ENCODE peak calls at places on chromosomes 3 and 15, in eight cellular contexts. O is PC-3, Y is heart right ventricle, N is thoracic aorta, W is body of pancreas, H is endodermal cell, S is sigmoid colon, P is psoas muscle. K is an unnamed sample. For H3K36me3, the result is how much of the 10 kb centered on the place peaks cover.

GRCh38 chr3:177420643-177421042 is 223.4 kb upstream of the TBL1XR1 start:
- DNase-seq in O (peak), Y (no peak), N (no peak), W (no peak), H (no peak), S (no peak), P (no peak), K (peak)

GRCh38 chr3:64157150-64158035 is 67.9 kb downstream of the PRICKLE2 start:
- DNase-seq in O (peak), Y (no peak), N (no peak), W (no peak), H (no peak), S (no peak), P (no peak), K (no peak)

GRCh38 chr3:119637679-119638525 is 22.5 kb downstream of the POPDC2 start:
- DNase-seq in O (peak), Y (no peak), N (no peak), W (no peak), H (no peak), S (no peak), P (no peak), K (peak)

GRCh38 chr3:17942856-17943255 is 200.4 kb upstream of the TBC1D5 start:
- DNase-seq in O (peak), Y (no peak), N (no peak), W (no peak), H (no peak), S (no peak), P (no peak), K (no peak)

GRCh38 chr15:81373996-81374395 is at the start of gene TMC3:
- DNase-seq in O (no peak), Y (no peak), N (no peak), W (no peak), H (no peak), S (no peak), P (no peak), K (no peak)

GRCh38 chr3:183262979-183263378 is 9.9 kb downstream of the B3GNT5 start:
- DNase-seq in O (no peak), Y (no peak), N (no peak), W (no peak), H (no peak), S (no peak), P (no peak), K (no peak)

GRCh38 chr15:41562258-41562657 is 3.2 kb downstream of the TYRO3 start:
- DNase-seq in O (no peak), Y (no peak), N (no peak), W (no peak), H (no peak), S (no peak), P (no peak), K (no peak)

GRCh38 chr3:127888564-127889107 is 26.4 kb upstream of the KBTBD12 start:
- DNase-seq in O (no peak), Y (no peak), N (no peak), W (peak), H (no peak), S (no peak), P (peak), K (no peak)

GRCh38 chr3:142987080-142987700 is 14.2 kb upstream of the U2SURP start:
- DNase-seq in O (peak), Y (no peak), N (no peak), W (no peak), H (no peak), S (no peak), P (no peak), K (no peak)

GRCh38 chr15:101011582-101011981 is 92.4 kb downstream of the LRRK1 start:
- DNase-seq in O (no peak), Y (no peak), N (no peak), W (no peak), H (no peak), S (no peak), P (no peak), K (no peak)

GRCh38 chr3:73605861-73606260 is 18.9 kb downstream of the PDZRN3 start:
- DNase-seq in O (no peak), Y (no peak), N (no peak), W (no peak), H (no peak), S (no peak), P (no peak), K (no peak)

GRCh38 chr3:109268181-109268580 is 48.1 kb downstream of the DPPA2 start:
- DNase-seq in O (peak), Y (no peak), N (no peak), W (no peak), H (no peak), S (no peak), P (no peak), K (no peak)

GRCh38 chr15:36882487-36883108 is 217.8 kb downstream of the MEIS2 start:
- DNase-seq in O (peak), Y (no peak), N (no peak), W (no peak), H (peak), S (no peak), P (no peak), K (no peak)

GRCh38 chr15:81133782-81134461 is at the start of gene CFAP161:
- DNase-seq in O (no peak), Y (peak), N (peak), W (peak), H (peak), S (peak), P (peak), K (no peak)

GRCh38 chr3:63990204-63990603 is 33.1 kb downstream of the PSMD6 start:
- DNase-seq in O (no peak), Y (no peak), N (no peak), W (no peak), H (no peak), S (no peak), P (no peak), K (no peak)

GRCh38 chr3:177946515-177946914 is 589.7 kb upstream of the KCNMB2 start:
- DNase-seq in O (no peak), Y (no peak), N (no peak), W (no peak), H (no peak), S (no peak), P (no peak), K (no peak)

GRCh38 chr3:62046326-62046725 is 327.0 kb downstream of the FEZF2 start:
- DNase-seq in O (no peak), Y (no peak), N (no peak), W (no peak), H (no peak), S (no peak), P (no peak), K (no peak)

DNA sequence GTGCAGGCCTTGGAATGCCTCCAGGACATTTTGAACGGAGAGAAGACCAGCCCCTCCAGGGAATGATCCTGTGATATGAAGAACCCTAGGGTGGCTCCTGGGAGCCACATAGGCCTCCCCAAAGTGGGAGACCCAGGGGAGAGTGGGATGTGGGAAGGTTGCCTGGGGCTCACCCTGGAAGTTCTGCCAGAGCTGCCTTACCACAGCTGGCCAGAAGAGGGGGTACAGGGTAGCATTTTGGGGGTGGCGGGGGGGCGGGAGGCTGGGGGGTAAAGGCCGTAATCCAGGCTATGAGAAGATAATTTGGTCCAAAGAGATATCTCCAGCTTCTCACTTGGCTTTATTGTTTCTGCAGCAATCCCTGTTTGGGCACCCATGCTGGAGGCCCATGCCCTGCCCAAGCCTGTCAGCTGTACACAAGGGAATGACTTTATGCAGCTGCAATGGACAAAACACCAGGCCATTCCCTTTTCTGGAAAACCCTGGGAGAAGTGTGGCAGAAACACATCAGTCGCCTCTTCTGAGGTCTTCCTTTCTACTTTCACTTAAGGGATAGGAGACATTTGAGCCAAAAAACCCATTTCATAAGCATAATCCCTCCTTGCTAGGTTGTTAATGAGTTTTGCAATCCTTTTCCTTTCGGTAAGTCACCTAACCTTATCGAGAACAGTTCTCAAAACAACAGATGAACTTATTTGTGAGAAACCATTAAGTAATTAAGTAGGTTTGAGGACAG is 11.0 kb upstream of the MUSTN1 start:
- DNase-seq in O (no peak), Y (no peak), N (no peak), W (no peak), H (peak), S (no peak), P (no peak), K (no peak)
- TF ChIP-seq CTCF in O (peak), Y (peak), N (peak), W (no peak), H (peak), S (peak), P (peak), K (peak)

DNA sequence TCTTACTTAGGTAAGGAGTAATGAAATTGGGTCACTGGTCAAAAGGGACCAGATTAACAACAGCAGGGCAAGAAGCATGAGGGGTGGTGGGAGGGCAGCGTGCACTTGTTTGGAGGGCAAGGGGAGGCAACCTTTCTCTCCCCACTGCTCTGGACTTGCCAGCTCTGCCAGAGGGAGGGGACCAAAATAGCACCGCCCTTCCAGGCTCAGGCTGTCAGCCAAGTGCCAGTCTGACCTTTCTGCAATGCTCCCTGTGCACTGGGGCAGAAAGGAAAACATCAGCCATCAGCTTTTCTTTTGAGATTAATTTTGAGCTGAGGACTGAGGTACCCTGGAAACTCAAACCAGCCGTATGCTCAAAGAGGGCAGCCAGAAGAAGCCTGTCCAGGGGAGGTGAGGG is 4.5 kb upstream of the ULK3 start:
- DNase-seq in O (no peak), Y (peak), N (no peak), W (no peak), H (no peak), S (no peak), P (no peak), K (no peak)
- H3K36me3 ChIP-seq in O (under half), Y (under half), N (under half), W (under half), H (under half), S (under half), P (half or more), K (under half)

GRCh38 chr15:32649336-32649735 is 7.8 kb downstream of the SCG5 start:
- DNase-seq in O (peak), Y (no peak), N (no peak), W (peak), H (peak), S (no peak), P (no peak), K (no peak)
- TF ChIP-seq CTCF in O (peak), Y (no peak), N (no peak), W (peak), H (peak), S (no peak), P (no peak), K (peak)

DNA sequence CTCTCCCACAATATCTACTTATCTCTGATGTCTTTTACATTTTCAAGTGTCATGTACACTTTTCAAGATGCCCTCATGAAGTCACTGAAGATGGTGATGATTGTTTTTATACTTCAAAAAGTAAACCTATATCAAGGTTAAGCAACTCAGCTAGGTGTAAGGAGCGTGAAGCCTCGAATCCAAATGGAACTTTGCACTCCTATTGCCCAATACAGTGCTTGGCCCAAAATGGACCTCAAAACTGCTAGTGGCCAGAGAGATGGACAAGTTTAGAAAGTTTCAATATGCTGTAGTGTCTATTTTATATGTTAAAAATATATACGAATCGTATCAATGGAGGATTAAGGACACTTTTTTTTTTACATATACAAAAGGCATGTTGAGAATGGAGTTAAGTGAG is 167.7 kb downstream of the CHL1 start:
- DNase-seq in O (no peak), Y (no peak), N (no peak), W (no peak), H (no peak), S (no peak), P (no peak), K (no peak)
- H3K36me3 ChIP-seq in O (under half), Y (under half), N (under half), W (under half), H (under half), S (under half), P (under half), K (under half)

GRCh38 chr3:80606073-80606472 is 838.3 kb upstream of the ROBO1 start:
- DNase-seq in O (no peak), Y (no peak), N (no peak), W (no peak), H (no peak), S (no peak), P (no peak), K (no peak)
- TF ChIP-seq CTCF in O (peak), Y (no peak), N (no peak), W (peak), H (peak), S (no peak), P (no peak), K (no peak)

GRCh38 chr15:34158355-34158754 is 51.5 kb downstream of the KATNBL1 start:
- DNase-seq in O (no peak), Y (no peak), N (no peak), W (no peak), H (no peak), S (no peak), P (no peak), K (no peak)

GRCh38 chr15:34155859-34156258 is 54.0 kb downstream of the PGBD4 start:
- DNase-seq in O (no peak), Y (no peak), N (no peak), W (no peak), H (no peak), S (no peak), P (no peak), K (no peak)

GRCh38 chr15:34160735-34161134 is 49.2 kb downstream of the KATNBL1 start:
- DNase-seq in O (no peak), Y (no peak), N (no peak), W (no peak), H (peak), S (no peak), P (no peak), K (no peak)

DNA sequence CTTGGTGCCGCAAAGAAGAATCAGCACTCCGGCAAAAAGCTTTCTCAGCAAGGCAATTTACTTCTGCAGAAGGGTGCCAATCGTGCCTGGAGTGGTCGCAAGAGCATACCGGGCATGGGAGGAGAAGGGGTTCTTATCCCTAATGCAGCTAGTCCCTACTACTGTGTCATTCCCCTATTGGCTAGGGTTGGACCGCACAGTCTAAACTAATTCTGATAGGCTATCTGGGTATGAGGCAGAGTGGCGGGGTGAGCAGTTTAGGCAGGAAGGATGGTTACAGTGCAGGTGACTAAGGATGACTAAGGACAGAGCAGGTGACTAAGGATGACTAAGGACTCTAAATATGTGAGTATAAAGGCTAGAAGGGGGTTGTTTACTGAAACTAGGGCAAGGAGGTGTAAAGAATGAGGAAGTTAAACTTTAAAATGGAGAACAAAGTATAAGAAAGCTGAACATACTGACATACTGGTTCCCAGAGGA is 52.9 kb downstream of the PGBD4 start:
- DNase-seq in O (peak), Y (no peak), N (no peak), W (no peak), H (peak), S (no peak), P (no peak), K (no peak)
- H3K36me3 ChIP-seq in O (half or more), Y (under half), N (under half), W (under half), H (half or more), S (under half), P (half or more), K (under half)

GRCh38 chr3:153704115-153704514 is 417.1 kb upstream of the ARHGEF26 start:
- DNase-seq in O (peak), Y (no peak), N (no peak), W (no peak), H (no peak), S (no peak), P (no peak), K (no peak)
- TF ChIP-seq CTCF in O (peak), Y (no peak), N (no peak), W (no peak), H (no peak), S (no peak), P (no peak), K (no peak)

GRCh38 chr15:90209591-90209990 is 8.5 kb downstream of the SEMA4B start:
- DNase-seq in O (peak), Y (no peak), N (no peak), W (no peak), H (no peak), S (no peak), P (no peak), K (no peak)
- H3K36me3 ChIP-seq in O (under half), Y (under half), N (under half), W (under half), H (under half), S (under half), P (under half), K (under half)

DNA sequence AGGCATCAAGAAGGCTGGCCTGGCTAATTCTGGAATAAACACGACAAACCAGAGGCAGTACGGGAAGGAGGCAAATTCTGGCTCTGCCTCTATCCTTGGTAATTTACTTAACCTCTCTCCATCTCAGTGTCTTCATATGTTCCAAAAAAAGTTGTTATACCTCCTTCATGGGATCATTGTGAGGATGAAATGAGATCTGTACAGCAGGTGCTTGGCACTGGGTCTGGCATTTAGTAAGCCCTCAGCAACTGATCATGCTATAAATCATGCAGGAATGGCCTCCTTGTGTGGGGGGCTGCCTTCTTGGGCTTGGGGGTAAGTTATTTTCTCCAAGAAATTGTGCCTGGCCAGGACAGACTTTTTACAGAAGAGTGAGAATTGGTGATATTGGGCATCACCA is 38.3 kb upstream of the TRA2B start:
- DNase-seq in O (no peak), Y (no peak), N (no peak), W (no peak), H (no peak), S (no peak), P (no peak), K (no peak)
- TF ChIP-seq CTCF in O (no peak), Y (no peak), N (no peak), W (no peak), H (no peak), S (no peak), P (no peak), K (no peak)